ENCODE peak calls at places on chromosomes 16 and 17, in nine cellular contexts. G is neural crest cell, R is OCI-LY7, P is AG10803, Q is GM12865, Y is activated B cell treated with CpG ODN at 0.5 μM for 24 hours, A is ovary, B is mesothelial cell of epicardium, W is Peyer's patch. U is an unnamed sample.
A peak's percentile ranks its signal among the peaks of the same experiment; 100 is the strongest.

GRCh38 chr16:17205279-17206139 is 265.3 kb downstream of the XYLT1 start:
- DNase-seq in R (no peak), Y (no peak), Q (no peak), B (no peak), A (no peak), W (no peak), P (peak; percentile 92), G (no peak), U (no peak)

GRCh38 chr17:76906463-76906862 is 38.3 kb downstream of the MGAT5B start:
- DNase-seq in P (no peak), G (no peak), A (no peak), B (no peak), Q (no peak), Y (no peak), R (no peak), W (no peak), U (no peak)

GRCh38 chr16:59385953-59386352 is 651.8 kb upstream of the GOT2 start:
- DNase-seq in A (no peak), Y (no peak), P (peak; percentile 95), G (no peak), Q (no peak), W (no peak), R (no peak), B (no peak), U (no peak)

GRCh38 chr16:12300490-12300889 is 324.0 kb downstream of the SNX29 start:
- DNase-seq in P (no peak), B (no peak), Q (no peak), A (peak; percentile 47), R (no peak), Y (no peak), G (no peak), W (no peak), U (no peak)

GRCh38 chr16:17827313-17827712 is 356.6 kb upstream of the XYLT1 start:
- DNase-seq in A (no peak), G (no peak), Q (no peak), P (peak; percentile 63), R (no peak), B (no peak), Y (no peak), W (no peak), U (no peak)

GRCh38 chr17:48463531-48463930 is 33.5 kb upstream of the SKAP1 start:
- DNase-seq in W (no peak), Q (no peak), P (peak; percentile 86), R (no peak), A (no peak), G (no peak), Y (no peak), B (no peak), U (no peak)

GRCh38 chr16:85615014-85615851 is 2.1 kb downstream of the GSE1 start:
- DNase-seq in W (peak; percentile 45), P (no peak), G (no peak), R (no peak), A (peak; percentile 58), Y (peak; percentile 28), Q (no peak), B (peak; percentile 46), U (peak; percentile 93)

GRCh38 chr17:55263565-55264272 is 1.0 kb upstream of the HLF start:
- DNase-seq in A (no peak), W (no peak), R (no peak), G (no peak), Q (no peak), B (no peak), Y (no peak), P (no peak), U (no peak)

GRCh38 chr17:50355336-50355700 is 9.4 kb downstream of the XYLT2 start:
- DNase-seq in Q (no peak), G (no peak), P (no peak), B (no peak), W (no peak), R (no peak), Y (no peak), A (no peak), U (no peak)

GRCh38 chr17:75412455-75413317 is 7.2 kb upstream of the GRB2 start:
- DNase-seq in Y (peak; percentile 63), B (no peak), A (peak; percentile 72), R (peak; percentile 95), W (peak; percentile 78), G (peak; percentile 64), Q (peak; percentile 92), P (peak; percentile 45), U (peak; percentile 69)

GRCh38 chr16:79211581-79211980 is 389.0 kb downstream of the MAF start:
- DNase-seq in A (no peak), W (no peak), R (no peak), Q (no peak), P (no peak), G (no peak), B (no peak), Y (no peak), U (no peak)

GRCh38 chr17:56913867-56914640 is at the start of gene TRIM25:
- DNase-seq in Y (peak; percentile 71), R (peak; percentile 78), P (peak; percentile 88), G (peak; percentile 56), A (peak; percentile 90), W (peak; percentile 98), Q (peak; percentile 95), B (peak; percentile 70), U (peak; percentile 96)

GRCh38 chr17:70313031-70313430 is 143.7 kb downstream of the KCNJ2 start:
- DNase-seq in P (peak; percentile 60), A (no peak), R (no peak), G (no peak), Y (no peak), B (no peak), W (no peak), Q (no peak), U (no peak)

GRCh38 chr17:4594406-4595349 is 10.3 kb downstream of the SMTNL2 start:
- DNase-seq in R (peak; percentile 41), Q (peak; percentile 54), P (no peak), W (peak; percentile 32), G (peak; percentile 54), Y (no peak), B (no peak), A (no peak), U (peak; percentile 87)

GRCh38 chr16:13896543-13897182 is 23.3 kb upstream of the ERCC4 start:
- DNase-seq in Q (peak; percentile 24), W (no peak), P (no peak), R (peak; percentile 24), Y (no peak), A (no peak), G (no peak), B (no peak), U (no peak)

GRCh38 chr17:10119203-10120112 is 78.9 kb downstream of the GAS7 start:
- DNase-seq in G (no peak), Q (peak; percentile 61), B (no peak), P (peak; percentile 46), R (no peak), W (peak; percentile 23), Y (no peak), A (no peak), U (peak; percentile 89)

GRCh38 chr16:2244301-2244700 is 7.1 kb downstream of the ECI1 start:
- DNase-seq in G (no peak), B (no peak), W (no peak), A (no peak), Q (no peak), Y (no peak), P (no peak), R (no peak), U (no peak)

GRCh38 chr17:62562656-62563055 is 64.8 kb upstream of the MRC2 start:
- DNase-seq in W (no peak), Q (no peak), P (peak; percentile 43), A (no peak), B (no peak), R (no peak), Y (no peak), G (no peak), U (no peak)

GRCh38 chr16:27253526-27253930 is 15.0 kb downstream of the NSMCE1 start:
- DNase-seq in A (no peak), W (peak; percentile 14), B (no peak), P (peak; percentile 73), R (no peak), G (no peak), Y (no peak), Q (no peak), U (no peak)

GRCh38 chr17:80847506-80848230 is 144.0 kb upstream of the CHMP6 start:
- DNase-seq in A (no peak), G (no peak), Y (no peak), B (no peak), W (peak; percentile 31), R (no peak), P (no peak), Q (no peak), U (peak; percentile 58)

GRCh38 chr17:50638851-50639767 is 4.4 kb downstream of the ABCC3 start:
- DNase-seq in P (peak; percentile 98), B (peak; percentile 51), R (no peak), Y (no peak), G (no peak), Q (no peak), A (peak; percentile 94), W (peak; percentile 56), U (no peak)

GRCh38 chr17:75876938-75877751 is 1.2 kb downstream of the TRIM47 start:
- DNase-seq in W (peak; percentile 56), Q (no peak), G (no peak), P (peak; percentile 89), Y (no peak), A (peak; percentile 97), R (peak; percentile 63), B (no peak), U (peak; percentile 91)

GRCh38 chr17:32015245-32016013 is 8.2 kb downstream of the LRRC37B start:
- DNase-seq in G (no peak), P (no peak), Q (no peak), R (no peak), A (no peak), W (no peak), B (no peak), Y (no peak), U (no peak)

GRCh38 chr16:87062569-87063442 is 254.4 kb downstream of the C16orf95 start:
- DNase-seq in A (peak; percentile 73), W (peak; percentile 41), G (peak; percentile 77), Q (peak; percentile 79), P (peak; percentile 58), Y (no peak), R (peak; percentile 80), B (peak; percentile 73), U (no peak)
- TF ChIP-seq CTCF in A (peak; percentile 47), W (peak; percentile 58), G (peak; percentile 86), Q (peak; percentile 66), P (peak; percentile 80), Y (no peak), R (peak; percentile 97), B (peak; percentile 86), U (peak; percentile 59)

GRCh38 chr17:58338454-58338841 is 9.9 kb upstream of the TSPOAP1 start:
- DNase-seq in G (no peak), Q (no peak), W (no peak), Y (no peak), A (no peak), B (no peak), P (no peak), R (no peak), U (no peak)
- TF ChIP-seq CTCF in G (no peak), Q (peak; percentile 40), W (no peak), Y (no peak), A (no peak), B (no peak), P (no peak), R (peak; percentile 68), U (no peak)

GRCh38 chr16:70703041-70703834 is 17.4 kb upstream of the MTSS2 start:
- DNase-seq in W (no peak), B (no peak), G (peak; percentile 40), Y (no peak), A (peak; percentile 67), R (no peak), Q (no peak), P (peak; percentile 98), U (no peak)
- TF ChIP-seq CTCF in W (no peak), B (peak; percentile 52), G (peak; percentile 49), Y (no peak), A (peak; percentile 28), R (no peak), Q (no peak), P (peak; percentile 71), U (peak; percentile 17)

GRCh38 chr16:5158494-5158893 is 60.9 kb upstream of the EEF2KMT start:
- DNase-seq in B (no peak), W (no peak), Q (peak; percentile 18), P (no peak), A (no peak), G (no peak), Y (no peak), R (no peak), U (no peak)
- TF ChIP-seq CTCF in B (no peak), W (no peak), Q (no peak), P (no peak), A (no peak), G (no peak), Y (no peak), R (no peak), U (no peak)